ENCODE peak calls at places on chromosome 18, in eight cellular contexts. H, K, N, V, I, B, M and R are unnamed samples.

GRCh38 chr18:68865503-68865902 is 67.6 kb downstream of the CCDC102B start:
- DNase-seq in H (no peak), K (no peak), N (no peak), V (no peak), I (no peak), B (no peak), M (no peak), R (no peak)

GRCh38 chr18:44514766-44515165 is 165.9 kb upstream of the SETBP1 start:
- DNase-seq in H (no peak), K (no peak), N (no peak), V (no peak), I (no peak), B (no peak), M (no peak), R (no peak)

GRCh38 chr18:9971313-9971920 is 57.6 kb downstream of the VAPA start:
- DNase-seq in H (peak), K (peak), N (peak), V (peak), I (peak), B (peak), M (peak), R (peak)

GRCh38 chr18:49849331-49850217 is 36.2 kb upstream of the ACAA2 start:
- DNase-seq in H (peak), K (peak), N (peak), V (peak), I (peak), B (no peak), M (no peak), R (no peak)

GRCh38 chr18:498901-499300 is 1.6 kb downstream of the COLEC12 start:
- DNase-seq in H (no peak), K (no peak), N (no peak), V (no peak), I (no peak), B (no peak), M (no peak), R (no peak)

GRCh38 chr18:31819106-31819924 is 58.6 kb upstream of the SLC25A52 start:
- DNase-seq in H (peak), K (peak), N (peak), V (peak), I (no peak), B (no peak), M (no peak), R (no peak)

GRCh38 chr18:70258243-70258642 is 30.6 kb upstream of the SOCS6 start:
- DNase-seq in H (no peak), K (no peak), N (no peak), V (no peak), I (no peak), B (no peak), M (no peak), R (no peak)

GRCh38 chr18:66457245-66457644 is 146.6 kb downstream of the CDH19 start:
- DNase-seq in H (no peak), K (no peak), N (no peak), V (no peak), I (no peak), B (no peak), M (no peak), R (no peak)

GRCh38 chr18:37450434-37451133 is 115.0 kb downstream of the CELF4 start:
- DNase-seq in H (no peak), K (peak), N (peak), V (peak), I (peak), B (no peak), M (no peak), R (no peak)

GRCh38 chr18:901769-902168 is 2.9 kb upstream of the ADCYAP1 start:
- DNase-seq in H (no peak), K (peak), N (no peak), V (no peak), I (no peak), B (no peak), M (no peak), R (no peak)

GRCh38 chr18:5518899-5519371 is 24.9 kb downstream of the EPB41L3 start:
- DNase-seq in H (peak), K (no peak), N (peak), V (peak), I (no peak), B (no peak), M (no peak), R (no peak)

GRCh38 chr18:60232541-60232940 is 140.0 kb downstream of the MC4R start:
- DNase-seq in H (peak), K (no peak), N (peak), V (peak), I (no peak), B (no peak), M (no peak), R (no peak)